ENCODE peak calls at places on chromosomes 16 and 17, in nine cellular contexts. One of them, this sample, is unnamed.
A peak's percentile ranks its signal among the peaks of the same experiment; 100 is the strongest.

GRCh38 chr16:12235110-12235509 is 258.6 kb downstream of the SNX29 start:
- DNase-seq in A549: no peak
- DNase-seq in astrocyte of the spinal cord: no peak
- DNase-seq in HepG2: no peak
- DNase-seq in mucosa of descending colon: no peak
- DNase-seq in kidney: no peak
- DNase-seq in spleen: no peak
- DNase-seq in H1: no peak
- DNase-seq in NB4: no peak
- DNase-seq in this sample: no peak

GRCh38 chr17:42679001-42679491 is 2.3 kb upstream of the PLEKHH3 start:
- DNase-seq in NB4: peak; percentile 68
- DNase-seq in HepG2: peak; percentile 66
- DNase-seq in H1: no peak
- DNase-seq in spleen: no peak
- DNase-seq in astrocyte of the spinal cord: peak; percentile 53
- DNase-seq in mucosa of descending colon: peak; percentile 72
- DNase-seq in kidney: peak; percentile 88
- DNase-seq in A549: peak; percentile 80
- DNase-seq in this sample: peak; percentile 23

GRCh38 chr17:43367588-43368242 is 31.1 kb upstream of the ARL4D start:
- DNase-seq in A549: peak; percentile 92
- DNase-seq in NB4: peak; percentile 89
- DNase-seq in HepG2: peak; percentile 91
- DNase-seq in spleen: no peak
- DNase-seq in kidney: no peak
- DNase-seq in mucosa of descending colon: no peak
- DNase-seq in astrocyte of the spinal cord: peak; percentile 92
- DNase-seq in H1: peak; percentile 60
- DNase-seq in this sample: peak; percentile 89

GRCh38 chr16:81795193-81795592 is 16.1 kb downstream of the PLCG2 start:
- DNase-seq in kidney: no peak
- DNase-seq in A549: no peak
- DNase-seq in HepG2: no peak
- DNase-seq in H1: no peak
- DNase-seq in mucosa of descending colon: no peak
- DNase-seq in astrocyte of the spinal cord: no peak
- DNase-seq in spleen: no peak
- DNase-seq in NB4: no peak
- DNase-seq in this sample: no peak

GRCh38 chr17:59572301-59572924 is 7.0 kb downstream of the DHX40 start:
- DNase-seq in spleen: no peak
- DNase-seq in astrocyte of the spinal cord: no peak
- DNase-seq in HepG2: no peak
- DNase-seq in kidney: no peak
- DNase-seq in A549: no peak
- DNase-seq in H1: no peak
- DNase-seq in mucosa of descending colon: no peak
- DNase-seq in NB4: peak; percentile 54
- DNase-seq in this sample: peak; percentile 18

GRCh38 chr17:82440377-82440981 is 10.1 kb downstream of the CYBC1 start:
- DNase-seq in astrocyte of the spinal cord: no peak
- DNase-seq in kidney: no peak
- DNase-seq in A549: no peak
- DNase-seq in NB4: peak; percentile 65
- DNase-seq in H1: no peak
- DNase-seq in HepG2: no peak
- DNase-seq in mucosa of descending colon: peak; percentile 23
- DNase-seq in spleen: peak; percentile 85
- DNase-seq in this sample: no peak

GRCh38 chr17:8149419-8150193 is 2.6 kb downstream of the PER1 start:
- DNase-seq in A549: no peak
- DNase-seq in astrocyte of the spinal cord: no peak
- DNase-seq in kidney: peak; percentile 77
- DNase-seq in NB4: no peak
- DNase-seq in spleen: no peak
- DNase-seq in HepG2: no peak
- DNase-seq in mucosa of descending colon: no peak
- DNase-seq in H1: no peak
- DNase-seq in this sample: no peak

GRCh38 chr16:56690420-56691122 is 8.3 kb downstream of the MT1X start:
- DNase-seq in NB4: no peak
- DNase-seq in mucosa of descending colon: no peak
- DNase-seq in A549: no peak
- DNase-seq in astrocyte of the spinal cord: no peak
- DNase-seq in kidney: no peak
- DNase-seq in H1: no peak
- DNase-seq in spleen: no peak
- DNase-seq in HepG2: no peak
- DNase-seq in this sample: no peak

GRCh38 chr16:10922328-10923145 is 19.7 kb downstream of the DEXI start:
- DNase-seq in H1: no peak
- DNase-seq in spleen: peak; percentile 85
- DNase-seq in mucosa of descending colon: no peak
- DNase-seq in A549: no peak
- DNase-seq in NB4: no peak
- DNase-seq in kidney: no peak
- DNase-seq in HepG2: peak; percentile 44
- DNase-seq in astrocyte of the spinal cord: no peak
- DNase-seq in this sample: peak; percentile 73

GRCh38 chr16:1621851-1622250 is 9.7 kb downstream of the CRAMP1 start:
- DNase-seq in mucosa of descending colon: no peak
- DNase-seq in NB4: no peak
- DNase-seq in astrocyte of the spinal cord: no peak
- DNase-seq in spleen: no peak
- DNase-seq in HepG2: no peak
- DNase-seq in H1: no peak
- DNase-seq in kidney: no peak
- DNase-seq in A549: no peak
- DNase-seq in this sample: no peak

GRCh38 chr17:66365204-66365524 is 62.8 kb downstream of the PRKCA start:
- DNase-seq in mucosa of descending colon: no peak
- DNase-seq in spleen: no peak
- DNase-seq in NB4: no peak
- DNase-seq in HepG2: no peak
- DNase-seq in astrocyte of the spinal cord: peak; percentile 24
- DNase-seq in A549: no peak
- DNase-seq in kidney: no peak
- DNase-seq in H1: no peak
- DNase-seq in this sample: peak; percentile 25

GRCh38 chr17:17749921-17750320 is 68.7 kb downstream of the RAI1 start:
- DNase-seq in H1: peak; percentile 81
- DNase-seq in A549: peak; percentile 75
- DNase-seq in HepG2: peak; percentile 36
- DNase-seq in kidney: no peak
- DNase-seq in astrocyte of the spinal cord: peak; percentile 35
- DNase-seq in NB4: peak; percentile 76
- DNase-seq in spleen: no peak
- DNase-seq in mucosa of descending colon: peak; percentile 65
- DNase-seq in this sample: no peak

GRCh38 chr16:12002447-12003006 is 26.0 kb downstream of the SNX29 start:
- DNase-seq in kidney: no peak
- DNase-seq in spleen: no peak
- DNase-seq in A549: no peak
- DNase-seq in HepG2: no peak
- DNase-seq in astrocyte of the spinal cord: peak; percentile 74
- DNase-seq in H1: no peak
- DNase-seq in mucosa of descending colon: no peak
- DNase-seq in NB4: no peak
- DNase-seq in this sample: no peak

GRCh38 chr17:50469671-50470305 is 1.1 kb upstream of the CHAD start:
- DNase-seq in A549: no peak
- DNase-seq in NB4: no peak
- DNase-seq in H1: no peak
- DNase-seq in mucosa of descending colon: peak; percentile 19
- DNase-seq in kidney: no peak
- DNase-seq in HepG2: no peak
- DNase-seq in spleen: peak; percentile 71
- DNase-seq in astrocyte of the spinal cord: no peak
- DNase-seq in this sample: no peak

GRCh38 chr17:80191720-80192265 is 22.0 kb downstream of the CARD14 start:
- DNase-seq in astrocyte of the spinal cord: no peak
- DNase-seq in NB4: no peak
- DNase-seq in H1: no peak
- DNase-seq in kidney: no peak
- DNase-seq in A549: no peak
- DNase-seq in HepG2: no peak
- DNase-seq in mucosa of descending colon: no peak
- DNase-seq in spleen: no peak
- DNase-seq in this sample: no peak

GRCh38 chr17:18185832-18186231 is 2.2 kb downstream of the ALKBH5 start:
- DNase-seq in H1: no peak
- DNase-seq in spleen: no peak
- DNase-seq in HepG2: no peak
- DNase-seq in astrocyte of the spinal cord: no peak
- DNase-seq in kidney: no peak
- DNase-seq in A549: no peak
- DNase-seq in mucosa of descending colon: no peak
- DNase-seq in NB4: peak; percentile 39
- DNase-seq in this sample: no peak

GRCh38 chr16:67667817-67668494 is 1.3 kb downstream of the C16orf86 start:
- DNase-seq in mucosa of descending colon: peak; percentile 83
- DNase-seq in kidney: peak; percentile 93
- DNase-seq in NB4: peak; percentile 98
- DNase-seq in A549: peak; percentile 93
- DNase-seq in H1: peak; percentile 82
- DNase-seq in astrocyte of the spinal cord: peak; percentile 90
- DNase-seq in spleen: peak; percentile 93
- DNase-seq in HepG2: peak; percentile 96
- DNase-seq in this sample: peak; percentile 97

GRCh38 chr16:67665598-67665997 is 952 bp downstream of the ENKD1 start:
- DNase-seq in H1: no peak
- DNase-seq in astrocyte of the spinal cord: no peak
- DNase-seq in HepG2: no peak
- DNase-seq in spleen: no peak
- DNase-seq in mucosa of descending colon: no peak
- DNase-seq in kidney: no peak
- DNase-seq in NB4: no peak
- DNase-seq in A549: no peak
- DNase-seq in this sample: no peak

GRCh38 chr16:67667434-67667816 is 811 bp downstream of the C16orf86 start:
- DNase-seq in astrocyte of the spinal cord: no peak
- DNase-seq in mucosa of descending colon: no peak
- DNase-seq in spleen: no peak
- DNase-seq in A549: no peak
- DNase-seq in kidney: peak; percentile 83
- DNase-seq in NB4: no peak
- DNase-seq in HepG2: no peak
- DNase-seq in H1: no peak
- DNase-seq in this sample: no peak

GRCh38 chr16:67666032-67666537 is 465 bp downstream of the ENKD1 start:
- DNase-seq in A549: no peak
- DNase-seq in spleen: peak; percentile 89
- DNase-seq in HepG2: peak; percentile 54
- DNase-seq in kidney: peak; percentile 87
- DNase-seq in H1: peak; percentile 80
- DNase-seq in astrocyte of the spinal cord: no peak
- DNase-seq in mucosa of descending colon: peak; percentile 41
- DNase-seq in NB4: peak; percentile 61
- DNase-seq in this sample: peak; percentile 73

GRCh38 chr16:67666538-67667433 is at the start of the genes C16orf86 and ENKD1:
- DNase-seq in kidney: peak; percentile 95
- DNase-seq in NB4: peak; percentile 92
- DNase-seq in spleen: peak; percentile 97
- DNase-seq in astrocyte of the spinal cord: peak; percentile 70
- DNase-seq in HepG2: peak; percentile 83
- DNase-seq in mucosa of descending colon: peak; percentile 84
- DNase-seq in A549: peak; percentile 62
- DNase-seq in H1: peak; percentile 87
- DNase-seq in this sample: peak; percentile 91
- TF ChIP-seq CTCF in kidney: no peak
- TF ChIP-seq CTCF in NB4: no peak
- TF ChIP-seq CTCF in spleen: no peak
- TF ChIP-seq CTCF in astrocyte of the spinal cord: no peak
- TF ChIP-seq CTCF in HepG2: peak; percentile 13
- TF ChIP-seq CTCF in mucosa of descending colon: no peak
- TF ChIP-seq CTCF in A549: no peak
- TF ChIP-seq CTCF in H1: no peak
- TF ChIP-seq CTCF in this sample: no peak

GRCh38 chr17:76262732-76263344 is 2.3 kb upstream of the UBALD2 start:
- DNase-seq in A549: no peak
- DNase-seq in mucosa of descending colon: peak; percentile 83
- DNase-seq in spleen: no peak
- DNase-seq in H1: no peak
- DNase-seq in kidney: peak; percentile 80
- DNase-seq in astrocyte of the spinal cord: no peak
- DNase-seq in HepG2: no peak
- DNase-seq in NB4: peak; percentile 80
- DNase-seq in this sample: no peak
- H3K4me3 ChIP-seq in A549: no peak overlapping the region
- H3K4me3 ChIP-seq in mucosa of descending colon: no peak overlapping the region
- H3K4me3 ChIP-seq in spleen: no peak overlapping the region
- H3K4me3 ChIP-seq in H1: no peak overlapping the region
- H3K4me3 ChIP-seq in kidney: no peak overlapping the region
- H3K4me3 ChIP-seq in astrocyte of the spinal cord: no peak overlapping the region
- H3K4me3 ChIP-seq in HepG2: no peak overlapping the region
- H3K4me3 ChIP-seq in NB4: no peak overlapping the region
- H3K4me3 ChIP-seq in this sample: no peak overlapping the region

GRCh38 chr16:58107228-58107627 is 22.0 kb downstream of the CFAP20 start:
- DNase-seq in A549: no peak
- DNase-seq in spleen: no peak
- DNase-seq in NB4: no peak
- DNase-seq in H1: no peak
- DNase-seq in mucosa of descending colon: no peak
- DNase-seq in HepG2: no peak
- DNase-seq in kidney: no peak
- DNase-seq in astrocyte of the spinal cord: no peak
- DNase-seq in this sample: no peak
- TF ChIP-seq CTCF in A549: no peak
- TF ChIP-seq CTCF in spleen: no peak
- TF ChIP-seq CTCF in NB4: no peak
- TF ChIP-seq CTCF in H1: no peak
- TF ChIP-seq CTCF in mucosa of descending colon: no peak
- TF ChIP-seq CTCF in HepG2: no peak
- TF ChIP-seq CTCF in kidney: no peak
- TF ChIP-seq CTCF in astrocyte of the spinal cord: no peak
- TF ChIP-seq CTCF in this sample: no peak

GRCh38 chr16:72666267-72666666 is 381.7 kb downstream of the ZFHX3 start:
- DNase-seq in astrocyte of the spinal cord: no peak
- DNase-seq in A549: no peak
- DNase-seq in mucosa of descending colon: no peak
- DNase-seq in HepG2: no peak
- DNase-seq in spleen: no peak
- DNase-seq in kidney: no peak
- DNase-seq in NB4: peak; percentile 55
- DNase-seq in H1: no peak
- DNase-seq in this sample: peak; percentile 10

GRCh38 chr16:72658888-72659717 is 388.8 kb downstream of the ZFHX3 start:
- DNase-seq in astrocyte of the spinal cord: peak; percentile 15
- DNase-seq in kidney: peak; percentile 19
- DNase-seq in H1: no peak
- DNase-seq in mucosa of descending colon: no peak
- DNase-seq in HepG2: no peak
- DNase-seq in A549: no peak
- DNase-seq in NB4: no peak
- DNase-seq in spleen: no peak
- DNase-seq in this sample: peak; percentile 17

GRCh38 chr16:72664480-72665408 is 383.2 kb downstream of the ZFHX3 start:
- DNase-seq in astrocyte of the spinal cord: peak; percentile 99
- DNase-seq in A549: peak; percentile 98
- DNase-seq in NB4: peak; percentile 99
- DNase-seq in mucosa of descending colon: peak; percentile 98
- DNase-seq in HepG2: peak; percentile 99
- DNase-seq in kidney: peak; percentile 97
- DNase-seq in spleen: peak; percentile 95
- DNase-seq in H1: peak; percentile 93
- DNase-seq in this sample: peak; percentile 99

GRCh38 chr16:72664122-72664479 is 383.8 kb downstream of the ZFHX3 start:
- DNase-seq in A549: no peak
- DNase-seq in astrocyte of the spinal cord: no peak
- DNase-seq in mucosa of descending colon: no peak
- DNase-seq in HepG2: no peak
- DNase-seq in kidney: no peak
- DNase-seq in NB4: no peak
- DNase-seq in H1: no peak
- DNase-seq in spleen: no peak
- DNase-seq in this sample: peak; percentile 6
- H3K4me3 ChIP-seq in A549: peak overlapping the region; percentile 87
- H3K4me3 ChIP-seq in astrocyte of the spinal cord: peak overlapping the region; percentile 95
- H3K4me3 ChIP-seq in mucosa of descending colon: no peak overlapping the region
- H3K4me3 ChIP-seq in HepG2: peak overlapping the region; percentile 77
- H3K4me3 ChIP-seq in kidney: peak overlapping the region; percentile 81
- H3K4me3 ChIP-seq in NB4: peak overlapping the region; percentile 85
- H3K4me3 ChIP-seq in H1: peak overlapping the region; percentile 91
- H3K4me3 ChIP-seq in spleen: peak overlapping the region; percentile 86
- H3K4me3 ChIP-seq in this sample: peak overlapping the region; percentile 70